ENCODE peak calls at places on chromosomes 6 and 20, in seven cellular contexts. One of them, this sample, is unnamed.

GRCh38 chr6:157974967-157975366 is 6.7 kb upstream of the SYNJ2 start:
- DNase-seq in cardiac fibroblast: no peak
- DNase-seq in heart right ventricle: no peak
- DNase-seq in cardiac muscle cell: no peak
- DNase-seq in brain microvascular endothelial cell: no peak
- DNase-seq in transverse colon: no peak
- DNase-seq in PC-3: no peak
- DNase-seq in this sample: no peak

GRCh38 chr6:36349240-36349639 is 12.6 kb upstream of the BNIP5 start:
- DNase-seq in cardiac fibroblast: no peak
- DNase-seq in heart right ventricle: no peak
- DNase-seq in cardiac muscle cell: no peak
- DNase-seq in brain microvascular endothelial cell: no peak
- DNase-seq in transverse colon: peak; percentile 75
- DNase-seq in PC-3: peak; percentile 50
- DNase-seq in this sample: peak; percentile 87

GRCh38 chr6:131532476-131533108 is 40.4 kb upstream of the ARG1 start:
- DNase-seq in cardiac fibroblast: peak; percentile 6
- DNase-seq in heart right ventricle: no peak
- DNase-seq in cardiac muscle cell: no peak
- DNase-seq in brain microvascular endothelial cell: no peak
- DNase-seq in transverse colon: no peak
- DNase-seq in PC-3: no peak
- DNase-seq in this sample: peak; percentile 6

GRCh38 chr6:143498428-143498827 is 13.1 kb downstream of the FUCA2 start:
- DNase-seq in cardiac fibroblast: no peak
- DNase-seq in heart right ventricle: no peak
- DNase-seq in cardiac muscle cell: no peak
- DNase-seq in brain microvascular endothelial cell: no peak
- DNase-seq in transverse colon: no peak
- DNase-seq in PC-3: no peak
- DNase-seq in this sample: no peak

GRCh38 chr20:20261159-20261558 is 106.7 kb upstream of the INSM1 start:
- DNase-seq in cardiac fibroblast: no peak
- DNase-seq in heart right ventricle: no peak
- DNase-seq in cardiac muscle cell: no peak
- DNase-seq in brain microvascular endothelial cell: no peak
- DNase-seq in transverse colon: no peak
- DNase-seq in PC-3: no peak
- DNase-seq in this sample: no peak

GRCh38 chr6:137486388-137486787 is 7.8 kb downstream of the OLIG3 start:
- DNase-seq in cardiac fibroblast: no peak
- DNase-seq in heart right ventricle: no peak
- DNase-seq in cardiac muscle cell: no peak
- DNase-seq in brain microvascular endothelial cell: no peak
- DNase-seq in transverse colon: no peak
- DNase-seq in PC-3: no peak
- DNase-seq in this sample: no peak

GRCh38 chr6:73969982-73970960 is 274.3 kb downstream of the CD109 start:
- DNase-seq in cardiac fibroblast: peak; percentile 76
- DNase-seq in heart right ventricle: no peak
- DNase-seq in cardiac muscle cell: peak; percentile 79
- DNase-seq in brain microvascular endothelial cell: peak; percentile 48
- DNase-seq in transverse colon: no peak
- DNase-seq in PC-3: peak; percentile 68
- DNase-seq in this sample: peak; percentile 73

GRCh38 chr20:25389858-25390537 is 637 bp downstream of the ABHD12 start:
- DNase-seq in cardiac fibroblast: no peak
- DNase-seq in heart right ventricle: peak; percentile 50
- DNase-seq in cardiac muscle cell: peak; percentile 17
- DNase-seq in brain microvascular endothelial cell: no peak
- DNase-seq in transverse colon: peak; percentile 50
- DNase-seq in PC-3: peak; percentile 51
- DNase-seq in this sample: no peak

GRCh38 chr20:1644101-1644962 is 13.2 kb downstream of the SIRPG start:
- DNase-seq in cardiac fibroblast: no peak
- DNase-seq in heart right ventricle: no peak
- DNase-seq in cardiac muscle cell: no peak
- DNase-seq in brain microvascular endothelial cell: no peak
- DNase-seq in transverse colon: no peak
- DNase-seq in PC-3: no peak
- DNase-seq in this sample: no peak

GRCh38 chr6:158361961-158362634 is 49.8 kb downstream of the TULP4 start:
- DNase-seq in cardiac fibroblast: peak; percentile 28
- DNase-seq in heart right ventricle: no peak
- DNase-seq in cardiac muscle cell: peak; percentile 16
- DNase-seq in brain microvascular endothelial cell: no peak
- DNase-seq in transverse colon: no peak
- DNase-seq in PC-3: no peak
- DNase-seq in this sample: no peak

GRCh38 chr6:131013495-131013894 is 49.5 kb downstream of the EPB41L2 start:
- DNase-seq in cardiac fibroblast: peak; percentile 85
- DNase-seq in heart right ventricle: no peak
- DNase-seq in cardiac muscle cell: peak; percentile 94
- DNase-seq in brain microvascular endothelial cell: peak; percentile 87
- DNase-seq in transverse colon: no peak
- DNase-seq in PC-3: no peak
- DNase-seq in this sample: no peak

GRCh38 chr6:109916759-109917158 is 61.4 kb upstream of the GPR6 start:
- DNase-seq in cardiac fibroblast: no peak
- DNase-seq in heart right ventricle: no peak
- DNase-seq in cardiac muscle cell: no peak
- DNase-seq in brain microvascular endothelial cell: no peak
- DNase-seq in transverse colon: no peak
- DNase-seq in PC-3: no peak
- DNase-seq in this sample: no peak

GRCh38 chr20:41004561-41005360 is 23.9 kb upstream of the TOP1 start:
- DNase-seq in cardiac fibroblast: peak; percentile 41
- DNase-seq in heart right ventricle: no peak
- DNase-seq in cardiac muscle cell: no peak
- DNase-seq in brain microvascular endothelial cell: no peak
- DNase-seq in transverse colon: no peak
- DNase-seq in PC-3: peak; percentile 63
- DNase-seq in this sample: peak; percentile 84

DNA sequence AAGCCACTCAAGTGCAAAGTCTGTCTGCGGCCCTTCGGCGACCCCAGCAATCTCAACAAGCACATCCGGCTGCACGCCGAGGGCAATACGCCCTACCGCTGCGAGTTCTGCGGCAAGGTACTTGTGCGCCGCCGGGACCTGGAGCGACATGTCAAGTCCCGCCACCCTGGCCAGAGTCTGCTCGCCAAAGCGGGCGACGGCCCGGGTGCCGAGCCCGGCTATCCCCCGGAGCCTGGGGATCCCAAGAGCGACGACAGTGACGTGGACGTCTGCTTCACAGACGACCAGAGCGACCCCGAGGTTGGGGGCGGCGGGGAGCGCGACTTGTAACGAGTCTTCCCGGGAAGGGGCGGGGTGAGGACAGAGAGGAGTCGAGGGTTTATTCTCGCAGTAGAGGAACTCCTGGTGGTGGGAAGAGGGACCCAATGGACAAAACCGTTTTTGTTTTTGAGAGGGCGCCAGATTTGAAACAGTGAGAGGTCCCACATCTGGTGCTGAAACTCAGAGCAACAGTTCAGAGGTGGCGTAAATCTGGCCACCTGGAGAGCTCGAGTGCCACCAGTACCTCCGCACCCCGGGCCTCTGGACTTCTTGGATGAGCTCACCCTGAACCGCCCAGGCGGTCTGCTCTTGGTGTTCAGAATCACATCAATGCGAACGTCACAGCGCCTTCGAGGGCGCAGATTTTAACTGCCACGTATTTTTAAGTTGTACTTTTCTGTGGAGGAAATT is 8.0 kb downstream of the PRDM13 start:
- DNase-seq in cardiac fibroblast: no peak
- DNase-seq in heart right ventricle: no peak
- DNase-seq in cardiac muscle cell: no peak
- DNase-seq in brain microvascular endothelial cell: no peak
- DNase-seq in transverse colon: peak; percentile 17
- DNase-seq in PC-3: no peak
- DNase-seq in this sample: no peak
- H3K4me3 ChIP-seq in cardiac fibroblast: peak overlapping the region; percentile 15
- H3K4me3 ChIP-seq in heart right ventricle: peak overlapping the region; percentile 40
- H3K4me3 ChIP-seq in cardiac muscle cell: peak overlapping the region; percentile 36
- H3K4me3 ChIP-seq in brain microvascular endothelial cell: no peak overlapping the region
- H3K4me3 ChIP-seq in transverse colon: peak overlapping the region; percentile 28
- H3K4me3 ChIP-seq in PC-3: no peak overlapping the region
- H3K4me3 ChIP-seq in this sample: no peak overlapping the region

GRCh38 chr6:1065986-1066385 is 245.9 kb upstream of the FOXQ1 start:
- DNase-seq in cardiac fibroblast: no peak
- DNase-seq in heart right ventricle: no peak
- DNase-seq in cardiac muscle cell: no peak
- DNase-seq in brain microvascular endothelial cell: no peak
- DNase-seq in transverse colon: no peak
- DNase-seq in PC-3: no peak
- DNase-seq in this sample: no peak

GRCh38 chr6:1063671-1064355 is 248.1 kb upstream of the FOXQ1 start:
- DNase-seq in cardiac fibroblast: no peak
- DNase-seq in heart right ventricle: no peak
- DNase-seq in cardiac muscle cell: no peak
- DNase-seq in brain microvascular endothelial cell: no peak
- DNase-seq in transverse colon: no peak
- DNase-seq in PC-3: peak; percentile 19
- DNase-seq in this sample: peak; percentile 52

GRCh38 chr6:1066449-1066848 is 245.4 kb upstream of the FOXQ1 start:
- DNase-seq in cardiac fibroblast: no peak
- DNase-seq in heart right ventricle: no peak
- DNase-seq in cardiac muscle cell: no peak
- DNase-seq in brain microvascular endothelial cell: no peak
- DNase-seq in transverse colon: no peak
- DNase-seq in PC-3: no peak
- DNase-seq in this sample: no peak

GRCh38 chr6:1059596-1059995 is 252.3 kb upstream of the FOXQ1 start:
- DNase-seq in cardiac fibroblast: no peak
- DNase-seq in heart right ventricle: no peak
- DNase-seq in cardiac muscle cell: no peak
- DNase-seq in brain microvascular endothelial cell: no peak
- DNase-seq in transverse colon: no peak
- DNase-seq in PC-3: no peak
- DNase-seq in this sample: no peak

DNA sequence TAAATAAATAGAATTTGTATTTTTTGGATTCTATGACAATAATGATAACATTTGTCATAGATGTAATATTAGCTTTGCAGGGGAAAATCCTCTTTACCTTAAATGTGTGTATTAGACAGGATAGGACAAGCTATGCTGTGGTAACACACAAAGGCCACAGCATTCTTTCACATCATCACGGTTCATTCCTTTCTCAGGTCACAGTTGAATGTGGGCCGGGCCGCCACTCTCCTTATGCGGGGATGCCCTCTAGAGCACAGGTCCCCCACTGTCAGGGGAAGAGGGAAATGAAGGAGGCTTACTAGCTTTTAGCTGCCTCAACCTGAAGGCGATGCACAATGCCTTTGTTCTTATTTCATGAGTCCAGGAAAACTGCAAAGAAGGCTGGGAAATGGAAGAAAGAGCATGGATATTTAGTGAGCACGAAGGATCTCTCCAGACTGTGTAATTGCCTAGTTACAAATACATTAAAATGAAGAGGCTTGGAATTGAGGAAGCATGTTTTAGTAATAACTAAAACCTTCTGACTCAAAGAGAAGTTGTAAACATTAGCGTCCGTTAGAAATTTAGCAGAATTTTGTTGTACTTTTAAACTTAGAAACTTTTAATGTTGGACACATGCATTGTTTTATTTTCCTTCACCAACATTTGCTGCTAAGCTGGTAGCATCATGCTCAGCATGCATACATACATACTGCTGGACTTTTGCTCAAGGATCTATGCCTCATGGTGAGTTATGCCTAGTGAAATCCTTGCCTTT is 248.9 kb upstream of the FOXQ1 start:
- DNase-seq in cardiac fibroblast: no peak
- DNase-seq in heart right ventricle: no peak
- DNase-seq in cardiac muscle cell: no peak
- DNase-seq in brain microvascular endothelial cell: no peak
- DNase-seq in transverse colon: no peak
- DNase-seq in PC-3: no peak
- DNase-seq in this sample: no peak
- TF ChIP-seq CTCF in cardiac fibroblast: no peak
- TF ChIP-seq CTCF in heart right ventricle: no peak
- TF ChIP-seq CTCF in cardiac muscle cell: no peak
- TF ChIP-seq CTCF in brain microvascular endothelial cell: no peak
- TF ChIP-seq CTCF in transverse colon: no peak
- TF ChIP-seq CTCF in PC-3: no peak
- TF ChIP-seq CTCF in this sample: no peak

DNA sequence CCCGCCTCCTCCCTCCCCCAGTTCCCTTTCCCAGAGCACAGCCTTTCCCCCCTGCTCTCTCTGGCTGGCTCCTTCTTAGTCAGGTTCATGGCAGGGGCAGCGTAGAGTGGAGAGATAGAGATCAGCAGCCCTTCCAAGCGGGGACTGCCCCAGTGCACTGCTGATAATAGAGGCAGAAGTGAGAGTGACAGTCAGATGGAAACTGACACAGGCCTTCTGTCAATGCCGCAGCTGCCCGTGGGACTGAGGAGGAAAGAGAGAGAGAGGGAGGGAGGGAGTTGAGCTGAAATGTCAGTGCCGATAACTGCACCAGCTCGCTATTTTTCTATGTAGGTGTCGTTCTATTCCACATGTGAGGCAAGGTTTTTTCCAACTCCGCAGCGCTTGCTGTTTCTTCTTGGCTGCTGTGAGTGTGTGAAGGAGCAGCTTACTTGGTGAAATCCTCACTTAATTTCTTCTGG is 386.2 kb upstream of the MMS22L start:
- DNase-seq in cardiac fibroblast: peak; percentile 22
- DNase-seq in heart right ventricle: peak; percentile 27
- DNase-seq in cardiac muscle cell: peak; percentile 0
- DNase-seq in brain microvascular endothelial cell: peak; percentile 48
- DNase-seq in transverse colon: no peak
- DNase-seq in PC-3: no peak
- DNase-seq in this sample: peak; percentile 10
- H3K4me3 ChIP-seq in cardiac fibroblast: no peak overlapping the region
- H3K4me3 ChIP-seq in heart right ventricle: no peak overlapping the region
- H3K4me3 ChIP-seq in cardiac muscle cell: peak overlapping the region; percentile 8
- H3K4me3 ChIP-seq in brain microvascular endothelial cell: peak overlapping the region; percentile 52
- H3K4me3 ChIP-seq in transverse colon: no peak overlapping the region
- H3K4me3 ChIP-seq in PC-3: no peak overlapping the region
- H3K4me3 ChIP-seq in this sample: peak overlapping the region; percentile 4

GRCh38 chr6:147585256-147585655 is 76.8 kb downstream of the SAMD5 start:
- DNase-seq in cardiac fibroblast: no peak
- DNase-seq in heart right ventricle: no peak
- DNase-seq in cardiac muscle cell: no peak
- DNase-seq in brain microvascular endothelial cell: no peak
- DNase-seq in transverse colon: no peak
- DNase-seq in PC-3: peak; percentile 40
- DNase-seq in this sample: no peak
- TF ChIP-seq CTCF in cardiac fibroblast: no peak
- TF ChIP-seq CTCF in heart right ventricle: no peak
- TF ChIP-seq CTCF in cardiac muscle cell: no peak
- TF ChIP-seq CTCF in brain microvascular endothelial cell: no peak
- TF ChIP-seq CTCF in transverse colon: no peak
- TF ChIP-seq CTCF in PC-3: peak; percentile 13
- TF ChIP-seq CTCF in this sample: no peak

This sample was measured in epithelial cell of esophagus.